ENCODE peak calls at places on chromosomes 12 and 14, in seven cellular contexts. One of them, this sample, is unnamed.

GRCh38 chr14:99822800-99823455 is 29.7 kb downstream of the EML1 start:
- DNase-seq in neural crest cell: no peak
- DNase-seq in spleen: no peak
- DNase-seq in sigmoid colon: no peak
- DNase-seq in cardiac muscle cell: no peak
- DNase-seq in IMR-90: no peak
- DNase-seq in CD14-positive monocyte: no peak
- DNase-seq in this sample: no peak

GRCh38 chr12:2891240-2892053 is 756 bp downstream of the TULP3 start:
- DNase-seq in neural crest cell: peak; percentile 46
- DNase-seq in spleen: no peak
- DNase-seq in sigmoid colon: peak; percentile 84
- DNase-seq in cardiac muscle cell: peak; percentile 77
- DNase-seq in IMR-90: peak; percentile 61
- DNase-seq in CD14-positive monocyte: no peak
- DNase-seq in this sample: peak; percentile 67

GRCh38 chr14:68268197-68268596 is 448.6 kb downstream of the RAD51B start:
- DNase-seq in neural crest cell: no peak
- DNase-seq in spleen: no peak
- DNase-seq in sigmoid colon: no peak
- DNase-seq in cardiac muscle cell: no peak
- DNase-seq in IMR-90: no peak
- DNase-seq in CD14-positive monocyte: peak; percentile 78
- DNase-seq in this sample: no peak

GRCh38 chr14:32205984-32206383 is 2.9 kb upstream of the RNU6-8 start:
- DNase-seq in neural crest cell: no peak
- DNase-seq in spleen: no peak
- DNase-seq in sigmoid colon: no peak
- DNase-seq in cardiac muscle cell: no peak
- DNase-seq in IMR-90: no peak
- DNase-seq in CD14-positive monocyte: no peak
- DNase-seq in this sample: no peak

GRCh38 chr14:88599761-88600439 is 37.1 kb downstream of the ZC3H14 start:
- DNase-seq in neural crest cell: no peak
- DNase-seq in spleen: no peak
- DNase-seq in sigmoid colon: no peak
- DNase-seq in cardiac muscle cell: no peak
- DNase-seq in IMR-90: no peak
- DNase-seq in CD14-positive monocyte: no peak
- DNase-seq in this sample: no peak

GRCh38 chr12:104680070-104680469 is 223.3 kb downstream of the CHST11 start:
- DNase-seq in neural crest cell: no peak
- DNase-seq in spleen: no peak
- DNase-seq in sigmoid colon: no peak
- DNase-seq in cardiac muscle cell: no peak
- DNase-seq in IMR-90: peak; percentile 22
- DNase-seq in CD14-positive monocyte: no peak
- DNase-seq in this sample: no peak

GRCh38 chr14:39603942-39604341 is 171.7 kb upstream of the FBXO33 start:
- DNase-seq in neural crest cell: no peak
- DNase-seq in spleen: no peak
- DNase-seq in sigmoid colon: no peak
- DNase-seq in cardiac muscle cell: no peak
- DNase-seq in IMR-90: no peak
- DNase-seq in CD14-positive monocyte: no peak
- DNase-seq in this sample: no peak

GRCh38 chr12:123151679-123152454 is 977 bp upstream of the PITPNM2 start:
- DNase-seq in neural crest cell: no peak
- DNase-seq in spleen: no peak
- DNase-seq in sigmoid colon: no peak
- DNase-seq in cardiac muscle cell: peak; percentile 11
- DNase-seq in IMR-90: no peak
- DNase-seq in CD14-positive monocyte: no peak
- DNase-seq in this sample: no peak

GRCh38 chr12:40138526-40138925 is 32.6 kb upstream of the SLC2A13 start:
- DNase-seq in neural crest cell: no peak
- DNase-seq in spleen: no peak
- DNase-seq in sigmoid colon: no peak
- DNase-seq in cardiac muscle cell: no peak
- DNase-seq in IMR-90: no peak
- DNase-seq in CD14-positive monocyte: no peak
- DNase-seq in this sample: no peak

GRCh38 chr14:100158566-100159106 is 809 bp downstream of the DEGS2 start:
- DNase-seq in neural crest cell: no peak
- DNase-seq in spleen: no peak
- DNase-seq in sigmoid colon: no peak
- DNase-seq in cardiac muscle cell: no peak
- DNase-seq in IMR-90: no peak
- DNase-seq in CD14-positive monocyte: no peak
- DNase-seq in this sample: no peak

GRCh38 chr12:76449572-76449971 is 101.4 kb upstream of the BBS10 start:
- DNase-seq in neural crest cell: no peak
- DNase-seq in spleen: no peak
- DNase-seq in sigmoid colon: no peak
- DNase-seq in cardiac muscle cell: no peak
- DNase-seq in IMR-90: peak; percentile 64
- DNase-seq in CD14-positive monocyte: no peak
- DNase-seq in this sample: peak; percentile 71

GRCh38 chr12:123064885-123065619 is 84.6 kb downstream of the ARL6IP4 start:
- DNase-seq in neural crest cell: no peak
- DNase-seq in spleen: peak; percentile 71
- DNase-seq in sigmoid colon: no peak
- DNase-seq in cardiac muscle cell: no peak
- DNase-seq in IMR-90: no peak
- DNase-seq in CD14-positive monocyte: no peak
- DNase-seq in this sample: no peak

DNA sequence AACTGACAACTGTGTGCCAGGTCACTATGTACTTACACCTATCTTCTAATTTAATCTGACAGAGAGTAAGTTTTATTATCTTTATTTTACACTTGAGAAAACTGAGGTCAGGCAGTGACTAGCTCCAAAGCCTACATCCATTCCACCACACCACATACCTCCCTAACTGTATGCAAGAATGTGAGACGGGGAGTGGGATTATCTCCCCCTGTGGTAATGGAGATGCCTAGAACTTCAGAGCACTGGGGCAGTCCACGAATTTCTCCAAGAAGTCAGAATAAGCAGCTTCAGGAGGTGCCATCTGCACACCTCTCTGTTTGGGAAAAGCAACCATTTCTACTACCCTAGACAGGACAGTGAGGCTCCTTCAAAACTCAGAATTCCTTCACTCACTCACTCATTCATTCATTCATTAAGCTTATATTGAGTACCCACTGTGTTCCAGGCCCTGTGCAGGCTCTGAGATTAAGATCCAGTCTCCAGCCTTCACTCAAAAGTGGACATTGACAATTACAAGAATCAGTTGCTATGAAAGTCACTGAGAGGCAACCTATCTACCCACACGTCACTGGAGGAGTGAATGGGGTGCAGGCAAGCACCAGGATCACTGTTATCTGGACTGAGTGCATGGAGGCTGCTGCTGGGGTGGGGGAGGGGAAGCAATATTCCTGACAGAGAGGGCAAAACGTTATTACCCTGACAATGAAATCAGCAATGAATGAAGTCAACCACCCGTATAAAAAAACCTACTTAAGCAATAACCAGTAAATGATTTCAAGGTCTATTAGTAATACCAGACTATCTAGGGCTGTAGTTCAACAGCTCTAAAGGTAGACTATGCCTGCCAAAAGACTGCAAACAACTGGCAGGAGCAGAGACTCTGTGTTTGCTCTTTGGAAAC is 18.0 kb downstream of the SLC7A7 start:
- DNase-seq in neural crest cell: no peak
- DNase-seq in spleen: no peak
- DNase-seq in sigmoid colon: no peak
- DNase-seq in cardiac muscle cell: no peak
- DNase-seq in IMR-90: no peak
- DNase-seq in CD14-positive monocyte: no peak
- DNase-seq in this sample: no peak
- TF ChIP-seq CTCF in neural crest cell: no peak
- TF ChIP-seq CTCF in spleen: no peak
- TF ChIP-seq CTCF in sigmoid colon: no peak
- TF ChIP-seq CTCF in cardiac muscle cell: no peak
- TF ChIP-seq CTCF in IMR-90: no peak
- TF ChIP-seq CTCF in CD14-positive monocyte: no peak
- TF ChIP-seq CTCF in this sample: no peak

DNA sequence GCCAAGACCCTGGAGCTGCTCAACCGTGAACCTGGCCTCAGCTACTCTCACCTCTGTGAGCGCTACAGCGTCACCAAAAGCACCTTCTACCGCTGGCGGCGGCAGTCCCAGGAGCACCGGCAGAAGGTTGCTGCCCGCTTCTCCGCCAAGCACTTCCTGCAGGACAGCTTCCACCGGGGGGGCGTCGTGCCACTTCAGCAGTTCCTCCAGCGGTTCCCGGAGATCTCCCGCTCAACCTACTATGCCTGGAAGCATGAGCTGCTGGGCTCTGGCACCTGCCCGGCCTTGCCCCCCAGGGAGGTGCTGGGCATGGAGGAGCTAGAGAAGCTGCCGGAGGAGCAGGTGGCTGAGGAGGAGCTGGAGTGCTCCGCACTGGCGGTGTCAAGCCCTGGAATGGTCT is 9.3 kb downstream of the VRTN start:
- DNase-seq in neural crest cell: no peak
- DNase-seq in spleen: no peak
- DNase-seq in sigmoid colon: no peak
- DNase-seq in cardiac muscle cell: no peak
- DNase-seq in IMR-90: no peak
- DNase-seq in CD14-positive monocyte: no peak
- DNase-seq in this sample: no peak
- TF ChIP-seq CTCF in neural crest cell: no peak
- TF ChIP-seq CTCF in spleen: no peak
- TF ChIP-seq CTCF in sigmoid colon: no peak
- TF ChIP-seq CTCF in cardiac muscle cell: no peak
- TF ChIP-seq CTCF in IMR-90: no peak
- TF ChIP-seq CTCF in CD14-positive monocyte: no peak
- TF ChIP-seq CTCF in this sample: no peak

GRCh38 chr12:102879144-102879763 is 37.8 kb downstream of the PAH start:
- DNase-seq in neural crest cell: peak; percentile 29
- DNase-seq in spleen: no peak
- DNase-seq in sigmoid colon: peak; percentile 68
- DNase-seq in cardiac muscle cell: peak; percentile 24
- DNase-seq in IMR-90: peak; percentile 6
- DNase-seq in CD14-positive monocyte: no peak
- DNase-seq in this sample: peak; percentile 9
- TF ChIP-seq CTCF in neural crest cell: peak; percentile 61
- TF ChIP-seq CTCF in spleen: no peak
- TF ChIP-seq CTCF in sigmoid colon: no peak
- TF ChIP-seq CTCF in cardiac muscle cell: peak; percentile 14
- TF ChIP-seq CTCF in IMR-90: peak; percentile 22
- TF ChIP-seq CTCF in CD14-positive monocyte: no peak
- TF ChIP-seq CTCF in this sample: no peak

GRCh38 chr14:21300892-21301291 is 21.0 kb downstream of the RPGRIP1 start:
- DNase-seq in neural crest cell: peak; percentile 34
- DNase-seq in spleen: peak; percentile 83
- DNase-seq in sigmoid colon: no peak
- DNase-seq in cardiac muscle cell: peak; percentile 58
- DNase-seq in IMR-90: no peak
- DNase-seq in CD14-positive monocyte: no peak
- DNase-seq in this sample: no peak
- TF ChIP-seq CTCF in neural crest cell: no peak
- TF ChIP-seq CTCF in spleen: no peak
- TF ChIP-seq CTCF in sigmoid colon: no peak
- TF ChIP-seq CTCF in cardiac muscle cell: no peak
- TF ChIP-seq CTCF in IMR-90: no peak
- TF ChIP-seq CTCF in CD14-positive monocyte: no peak
- TF ChIP-seq CTCF in this sample: no peak

GRCh38 chr14:29527286-29527685 is 400.4 kb downstream of the PRKD1 start:
- DNase-seq in neural crest cell: no peak
- DNase-seq in spleen: no peak
- DNase-seq in sigmoid colon: no peak
- DNase-seq in cardiac muscle cell: no peak
- DNase-seq in IMR-90: no peak
- DNase-seq in CD14-positive monocyte: no peak
- DNase-seq in this sample: no peak

GRCh38 chr14:29518335-29518734 is 409.3 kb downstream of the PRKD1 start:
- DNase-seq in neural crest cell: no peak
- DNase-seq in spleen: no peak
- DNase-seq in sigmoid colon: no peak
- DNase-seq in cardiac muscle cell: no peak
- DNase-seq in IMR-90: peak; percentile 28
- DNase-seq in CD14-positive monocyte: no peak
- DNase-seq in this sample: peak; percentile 44

GRCh38 chr14:29521526-29522137 is 406.0 kb downstream of the PRKD1 start:
- DNase-seq in neural crest cell: no peak
- DNase-seq in spleen: no peak
- DNase-seq in sigmoid colon: no peak
- DNase-seq in cardiac muscle cell: peak; percentile 20
- DNase-seq in IMR-90: peak; percentile 6
- DNase-seq in CD14-positive monocyte: no peak
- DNase-seq in this sample: peak; percentile 36
- TF ChIP-seq CTCF in neural crest cell: peak; percentile 56
- TF ChIP-seq CTCF in spleen: no peak
- TF ChIP-seq CTCF in sigmoid colon: no peak
- TF ChIP-seq CTCF in cardiac muscle cell: peak; percentile 40
- TF ChIP-seq CTCF in IMR-90: peak; percentile 32
- TF ChIP-seq CTCF in CD14-positive monocyte: no peak
- TF ChIP-seq CTCF in this sample: peak; percentile 50